ENCODE peak calls at places on chromosomes 13 and 19, in five cellular contexts. M, E, D, Y and L are unnamed samples.

GRCh38 chr19:30236006-30236405 is 136.2 kb upstream of the ZNF536 start:
- DNase-seq in M (no peak), E (no peak), D (no peak), Y (no peak), L (no peak)

GRCh38 chr13:25494708-25495411 is 123.1 kb downstream of the ATP8A2 start:
- DNase-seq in M (no peak), E (no peak), D (no peak), Y (no peak), L (no peak)

GRCh38 chr13:109874921-109875454 is 88.6 kb upstream of the IRS2 start:
- DNase-seq in M (no peak), E (peak; percentile 51), D (no peak), Y (peak; percentile 68), L (peak; percentile 71)

GRCh38 chr13:19845758-19846157 is 17.7 kb downstream of the ZMYM5 start:
- DNase-seq in M (no peak), E (peak; percentile 99), D (peak; percentile 91), Y (peak; percentile 99), L (peak; percentile 87)

GRCh38 chr13:101942038-101942437 is 459.8 kb downstream of the FGF14 start:
- DNase-seq in M (no peak), E (peak; percentile 59), D (no peak), Y (peak; percentile 63), L (no peak)

GRCh38 chr19:35868172-35868822 is at the start of gene APLP1:
- DNase-seq in M (peak; percentile 58), E (no peak), D (no peak), Y (no peak), L (peak; percentile 13)

GRCh38 chr19:53389591-53390377 is 5.2 kb upstream of the ZNF765 start:
- DNase-seq in M (peak; percentile 86), E (no peak), D (no peak), Y (no peak), L (no peak)

GRCh38 chr19:42322305-42322704 is 3.1 kb upstream of the MEGF8 start:
- DNase-seq in M (no peak), E (no peak), D (no peak), Y (no peak), L (no peak)

GRCh38 chr19:32373614-32374295 is 28.3 kb downstream of the ZNF507 start:
- DNase-seq in M (no peak), E (peak; percentile 99), D (peak; percentile 98), Y (peak; percentile 99), L (peak; percentile 92)

GRCh38 chr13:40208517-40208916 is 457.9 kb downstream of the FOXO1 start:
- DNase-seq in M (no peak), E (no peak), D (no peak), Y (no peak), L (no peak)

GRCh38 chr19:5960005-5961001 is 17.6 kb downstream of the RANBP3 start:
- DNase-seq in M (no peak), E (no peak), D (no peak), Y (no peak), L (no peak)

GRCh38 chr13:113732961-113733950 is 25.8 kb upstream of the TMEM255B start:
- DNase-seq in M (no peak), E (no peak), D (no peak), Y (no peak), L (no peak)

GRCh38 chr13:73200432-73200831 is 141.6 kb downstream of the KLF5 start:
- DNase-seq in M (no peak), E (peak; percentile 41), D (no peak), Y (peak; percentile 64), L (no peak)

GRCh38 chr13:99605417-99606321 is 104.4 kb downstream of the TM9SF2 start:
- DNase-seq in M (peak; percentile 48), E (no peak), D (no peak), Y (peak; percentile 14), L (no peak)

GRCh38 chr13:113646921-113647340 is 11.1 kb downstream of the ATP4B start:
- DNase-seq in M (peak; percentile 29), E (no peak), D (no peak), Y (no peak), L (no peak)

GRCh38 chr13:112747256-112747655 is 57.4 kb downstream of the ATP11A start:
- DNase-seq in M (no peak), E (no peak), D (no peak), Y (no peak), L (no peak)

GRCh38 chr19:54316746-54317107 is 3.8 kb upstream of the LILRA5 start:
- DNase-seq in M (no peak), E (no peak), D (no peak), Y (no peak), L (no peak)

GRCh38 chr13:52644108-52644507 is 1.9 kb downstream of the HNRNPA1L2 start:
- DNase-seq in M (no peak), E (peak; percentile 8), D (no peak), Y (peak; percentile 62), L (no peak)

DNA sequence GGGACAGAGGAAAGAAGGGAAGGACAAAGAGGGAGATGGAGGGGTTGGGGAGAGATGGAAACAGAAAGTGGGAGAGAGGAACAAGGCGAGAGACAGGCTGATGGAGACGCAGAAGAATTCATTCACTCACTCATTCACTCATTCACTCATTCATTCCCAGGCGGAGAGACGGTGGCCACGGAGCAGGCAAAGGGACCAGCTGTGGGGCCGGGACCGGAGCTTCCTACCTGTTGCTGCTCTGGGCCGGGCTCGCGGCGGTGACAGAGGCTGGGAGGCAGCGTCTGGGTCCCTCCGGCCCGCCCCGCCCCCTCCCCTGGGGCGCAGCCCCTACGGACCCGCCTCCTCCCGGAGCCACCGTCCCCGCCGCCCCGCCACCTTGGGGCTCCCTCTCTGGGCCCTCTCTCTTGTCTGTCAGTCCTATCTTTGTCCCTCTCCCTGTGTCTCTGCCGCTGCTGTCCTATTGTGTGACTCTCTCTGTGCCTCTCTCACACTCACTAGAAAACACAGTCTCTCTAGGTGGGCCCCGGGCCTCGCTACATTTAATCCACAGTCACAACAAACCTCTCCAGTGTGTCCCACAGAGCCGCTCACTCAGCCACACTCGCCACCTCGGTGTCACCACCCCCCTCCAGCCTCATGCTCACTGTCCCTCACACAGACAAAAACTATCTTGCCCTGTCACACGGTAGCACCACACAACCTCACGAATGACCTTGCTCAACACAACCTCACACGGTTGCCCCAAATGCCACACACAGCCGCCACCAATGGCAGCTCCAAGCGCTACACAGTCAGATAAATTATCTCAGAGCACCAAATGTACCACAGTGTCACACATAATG is at the start of gene GNG8:
- DNase-seq in M (no peak), E (no peak), D (no peak), Y (no peak), L (no peak)
- H3K4me3 ChIP-seq in M (no peak within 1 kb of the TSS), E (no peak within 1 kb of the TSS), D (no peak within 1 kb of the TSS), Y (no peak within 1 kb of the TSS), L (no peak within 1 kb of the TSS)

DNA sequence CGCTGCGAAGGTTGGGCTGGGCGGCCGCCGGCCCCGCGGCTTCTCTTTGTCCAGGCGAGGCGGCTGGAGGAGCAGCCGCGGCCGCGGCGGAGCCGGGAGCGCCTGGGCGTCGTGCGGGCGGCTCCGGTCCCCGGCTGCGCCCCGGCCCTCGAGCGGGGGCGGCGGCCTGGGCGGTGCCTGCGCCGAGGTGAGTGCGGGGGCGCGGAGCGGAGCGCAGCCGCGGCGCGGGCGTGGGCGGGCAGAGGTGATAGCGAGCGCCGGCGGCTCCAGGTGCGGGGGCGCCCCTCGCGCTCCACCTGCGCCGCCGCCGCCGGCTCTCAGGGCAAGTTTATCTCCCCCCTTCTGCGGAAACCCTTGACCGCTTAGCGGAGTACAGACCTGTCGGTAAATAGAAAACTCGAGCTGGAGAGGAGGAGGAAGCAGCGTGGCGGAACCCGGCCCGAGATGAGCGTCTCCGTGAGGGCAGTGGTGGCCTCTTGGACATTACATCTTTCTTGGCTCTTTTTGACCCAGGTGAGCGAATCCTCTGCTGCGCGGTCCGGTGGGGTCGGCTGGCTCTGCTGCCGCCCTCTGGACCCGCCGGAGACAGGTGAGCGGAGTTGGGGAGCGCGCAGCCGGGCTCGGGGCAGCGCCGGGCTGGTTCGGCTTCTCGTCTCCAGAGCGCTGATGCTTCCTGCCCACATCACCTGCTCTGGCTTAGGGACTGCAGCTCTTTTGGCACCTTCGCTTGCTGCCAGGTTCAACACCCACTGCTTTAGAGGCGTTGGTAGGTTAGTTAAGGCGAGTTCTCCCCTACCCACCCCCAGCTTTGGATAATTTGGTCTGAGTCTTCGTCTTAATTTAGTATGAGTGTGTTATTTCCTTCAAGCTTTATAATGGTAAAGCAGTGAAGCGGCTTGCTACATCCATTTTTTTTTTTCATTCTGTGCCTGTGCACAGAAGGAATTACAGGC is at the start of gene MTUS2:
- DNase-seq in M (no peak), E (no peak), D (no peak), Y (no peak), L (no peak)
- H3K4me3 ChIP-seq in M (no peak within 1 kb of the TSS), E (no peak within 1 kb of the TSS), D (peak within 1 kb of the TSS; percentile 35), Y (no peak within 1 kb of the TSS), L (peak within 1 kb of the TSS; percentile 34)

DNA sequence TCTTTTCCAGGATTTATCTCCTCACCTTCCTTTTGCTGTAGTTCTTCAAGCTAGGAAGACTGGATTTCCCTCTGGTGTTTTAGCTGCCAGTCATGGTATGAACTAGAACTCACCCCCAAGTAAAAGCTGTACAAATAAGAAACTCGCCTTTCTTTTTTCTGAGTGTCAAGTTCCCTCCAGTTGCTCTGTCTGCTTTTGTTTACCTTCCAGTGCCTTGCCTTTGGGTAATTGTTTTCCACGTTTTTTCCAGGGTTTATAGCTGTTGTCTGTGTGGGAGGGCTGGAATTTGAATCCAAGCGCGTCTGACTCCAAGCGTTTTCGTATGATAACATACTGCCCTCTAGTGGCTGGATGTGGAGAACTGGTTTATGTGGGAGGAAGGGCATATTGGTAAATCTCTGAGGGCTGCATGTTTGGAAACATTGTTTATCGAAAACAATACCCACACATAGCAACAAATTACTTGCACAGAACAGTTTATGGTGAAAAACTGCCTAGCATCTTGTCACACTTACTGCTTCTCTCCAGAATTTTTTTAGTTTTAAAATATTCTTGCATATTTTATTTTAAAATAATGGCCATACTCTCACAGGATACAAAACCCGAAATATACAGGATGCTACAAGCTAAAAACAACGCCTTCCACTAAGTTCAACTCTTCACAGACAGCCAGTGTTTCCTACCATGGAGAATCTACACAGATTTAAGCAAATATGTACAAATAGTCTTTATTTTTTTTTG is 19.2 kb downstream of the RCN3 start:
- DNase-seq in M (no peak), E (peak; percentile 91), D (no peak), Y (peak; percentile 93), L (peak; percentile 50)
- H3K4me3 ChIP-seq in M (no peak overlapping the region), E (no peak overlapping the region), D (no peak overlapping the region), Y (no peak overlapping the region), L (no peak overlapping the region)

GRCh38 chr19:29121684-29122083 is 91.3 kb downstream of the UQCRFS1 start:
- DNase-seq in M (no peak), E (no peak), D (no peak), Y (peak; percentile 26), L (no peak)

GRCh38 chr19:29119582-29119981 is 93.4 kb downstream of the UQCRFS1 start:
- DNase-seq in M (no peak), E (no peak), D (no peak), Y (peak; percentile 10), L (no peak)

GRCh38 chr19:29118384-29118783 is 94.6 kb downstream of the UQCRFS1 start:
- DNase-seq in M (no peak), E (no peak), D (no peak), Y (no peak), L (no peak)

GRCh38 chr19:29120471-29120870 is 92.5 kb downstream of the UQCRFS1 start:
- DNase-seq in M (no peak), E (no peak), D (no peak), Y (no peak), L (no peak)

DNA sequence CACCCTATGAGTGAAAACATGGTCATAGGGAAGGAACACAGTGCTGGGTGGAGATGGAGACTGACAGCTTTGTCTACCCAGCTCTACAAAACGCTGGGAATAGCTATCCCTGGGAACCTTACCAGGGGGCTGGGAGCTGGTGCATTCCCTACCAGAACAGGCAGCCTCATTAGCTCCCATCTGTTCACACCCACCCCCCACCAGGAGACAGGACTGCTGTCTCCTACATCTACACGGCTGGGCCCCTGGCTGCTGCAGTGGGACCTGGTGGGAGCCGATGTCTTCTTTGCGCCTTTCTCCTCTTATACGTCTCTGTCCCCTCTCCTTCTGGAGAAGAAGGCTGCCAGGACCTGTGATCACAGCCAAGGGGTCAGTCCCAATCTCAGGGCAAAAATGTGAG is 90.8 kb downstream of the UQCRFS1 start:
- DNase-seq in M (no peak), E (no peak), D (no peak), Y (no peak), L (no peak)
- H3K4me3 ChIP-seq in M (no peak overlapping the region), E (no peak overlapping the region), D (no peak overlapping the region), Y (no peak overlapping the region), L (no peak overlapping the region)

GRCh38 chr13:44976949-44977583 is 12.2 kb downstream of the NUFIP1 start:
- DNase-seq in M (no peak), E (no peak), D (no peak), Y (no peak), L (no peak)
- H3K4me3 ChIP-seq in M (no peak overlapping the region), E (no peak overlapping the region), D (no peak overlapping the region), Y (no peak overlapping the region), L (no peak overlapping the region)